ENCODE peak calls at places on chromosomes 11 and 22, in seven cellular contexts. Y is sigmoid colon, O is GM12865, T is tibial artery, J is transverse colon, Q is aorta, K is epithelial cell of esophagus. C is an unnamed sample.

GRCh38 chr11:10699072-10699471 is 5.5 kb upstream of the IRAG1 start:
- DNase-seq in O (no peak), Y (no peak), J (no peak), T (no peak), Q (no peak), K (no peak), C (no peak)

GRCh38 chr22:45211435-45211834 is 29.3 kb downstream of the KIAA0930 start:
- DNase-seq in T (no peak), O (no peak), K (no peak), Y (no peak), J (no peak), Q (peak; percentile 42), C (no peak)

GRCh38 chr22:24169439-24170058 is 11.7 kb upstream of the SUSD2 start:
- DNase-seq in Y (no peak), J (no peak), K (no peak), O (no peak), T (no peak), Q (no peak), C (no peak)

GRCh38 chr11:72405009-72405408 is 29.3 kb downstream of the CLPB start:
- DNase-seq in T (no peak), Q (no peak), J (no peak), Y (no peak), K (no peak), O (no peak), C (no peak)

GRCh38 chr22:40243891-40244290 is 66.2 kb downstream of the TNRC6B start:
- DNase-seq in Y (no peak), T (no peak), O (peak; percentile 20), Q (no peak), J (no peak), K (no peak), C (no peak)

GRCh38 chr22:31626427-31627150 is 35.4 kb downstream of the PISD start:
- DNase-seq in O (no peak), T (no peak), K (no peak), Q (no peak), J (no peak), Y (no peak), C (peak; percentile 69)

GRCh38 chr11:28822596-28822995 is 714.4 kb downstream of the METTL15 start:
- DNase-seq in J (no peak), O (no peak), K (peak; percentile 61), Y (no peak), Q (no peak), T (no peak), C (no peak)

GRCh38 chr11:45593992-45594391 is 71.4 kb downstream of the CHST1 start:
- DNase-seq in O (peak; percentile 9), K (no peak), Y (peak; percentile 39), J (no peak), T (peak; percentile 5), Q (no peak), C (no peak)

GRCh38 chr11:45213717-45214116 is 67.3 kb downstream of the PRDM11 start:
- DNase-seq in J (no peak), Q (no peak), O (no peak), T (no peak), K (no peak), Y (peak; percentile 27), C (no peak)

GRCh38 chr22:41907436-41908401 is 7.2 kb downstream of the SHISA8 start:
- DNase-seq in Q (no peak), T (no peak), O (no peak), Y (no peak), K (no peak), J (no peak), C (no peak)

GRCh38 chr11:57205046-57205671 is 23.4 kb downstream of the LRRC55 start:
- DNase-seq in Y (no peak), J (no peak), T (no peak), O (no peak), Q (no peak), K (peak; percentile 27), C (peak; percentile 28)

GRCh38 chr11:2272946-2273280 is 2.5 kb upstream of the ASCL2 start:
- DNase-seq in Q (peak; percentile 32), J (no peak), T (peak; percentile 40), Y (no peak), O (no peak), K (no peak), C (no peak)

GRCh38 chr11:876550-876949 is 33.9 kb downstream of the TSPAN4 start:
- DNase-seq in Y (no peak), T (no peak), O (no peak), J (no peak), Q (no peak), K (no peak), C (no peak)

GRCh38 chr22:40714514-40714966 is 35.3 kb downstream of the MCHR1 start:
- DNase-seq in K (peak; percentile 23), T (no peak), O (no peak), J (no peak), Q (no peak), Y (no peak), C (peak; percentile 72)

GRCh38 chr11:10770626-10771254 is 19.7 kb downstream of the CTR9 start:
- DNase-seq in J (peak; percentile 29), Y (no peak), T (no peak), Q (no peak), K (peak; percentile 51), O (peak; percentile 43), C (peak; percentile 63)

GRCh38 chr11:75896843-75897419 is 81.9 kb downstream of the UVRAG start:
- DNase-seq in J (no peak), Q (no peak), T (no peak), Y (no peak), K (peak; percentile 44), O (peak; percentile 40), C (peak; percentile 50)

GRCh38 chr22:46684706-46685105 is 53.3 kb downstream of the CERK start:
- DNase-seq in Q (no peak), O (peak; percentile 87), T (no peak), Y (no peak), K (no peak), J (peak; percentile 36), C (no peak)

GRCh38 chr11:61949169-61950034 is 749 bp upstream of the BEST1 start:
- DNase-seq in O (peak; percentile 51), Q (peak; percentile 87), K (peak; percentile 74), Y (peak; percentile 95), T (peak; percentile 91), J (peak; percentile 64), C (peak; percentile 87)

GRCh38 chr11:105073486-105074200 is 28.5 kb upstream of the CARD16 start:
- DNase-seq in O (no peak), J (no peak), Q (no peak), K (peak; percentile 46), Y (no peak), T (no peak), C (no peak)

GRCh38 chr11:111193924-111194490 is 51.5 kb upstream of the POU2AF2 start:
- DNase-seq in K (peak; percentile 30), Q (no peak), O (no peak), T (no peak), Y (no peak), J (no peak), C (no peak)

GRCh38 chr11:72724851-72725730 is 27.1 kb downstream of the ARAP1 start:
- DNase-seq in Q (peak; percentile 70), Y (peak; percentile 86), K (peak; percentile 87), J (peak; percentile 81), O (peak; percentile 92), T (peak; percentile 81), C (peak; percentile 92)

GRCh38 chr11:15981292-15981691 is 375.1 kb downstream of the SOX6 start:
- DNase-seq in Y (no peak), T (no peak), K (no peak), Q (no peak), J (no peak), O (no peak), C (no peak)
- H3K4me3 ChIP-seq in Y (no peak overlapping the region), T (no peak overlapping the region), K (no peak overlapping the region), Q (no peak overlapping the region), J (no peak overlapping the region), O (no peak overlapping the region), C (no peak overlapping the region)

GRCh38 chr11:18700872-18701271 is 2.3 kb downstream of the TMEM86A start:
- DNase-seq in Y (peak; percentile 53), Q (no peak), J (no peak), T (no peak), K (no peak), O (no peak), C (no peak)

GRCh38 chr11:18699269-18699596 is 654 bp downstream of the TMEM86A start:
- DNase-seq in Q (no peak), O (no peak), K (no peak), Y (no peak), T (no peak), J (no peak), C (no peak)

GRCh38 chr11:18700375-18700774 is 1.8 kb downstream of the TMEM86A start:
- DNase-seq in Y (peak; percentile 57), J (no peak), T (no peak), O (no peak), Q (no peak), K (peak; percentile 34), C (no peak)

GRCh38 chr11:18698341-18699268 is at the start of gene TMEM86A:
- DNase-seq in T (peak; percentile 96), J (peak; percentile 95), Q (peak; percentile 96), O (peak; percentile 80), Y (peak; percentile 97), K (peak; percentile 81), C (peak; percentile 97)

GRCh38 chr11:18699848-18700261 is 1.3 kb downstream of the TMEM86A start:
- DNase-seq in Y (peak; percentile 74), O (no peak), Q (peak; percentile 73), T (peak; percentile 74), J (no peak), K (no peak), C (no peak)
- H3K4me3 ChIP-seq in Y (peak overlapping the region; percentile 88), O (no peak overlapping the region), Q (no peak overlapping the region), T (peak overlapping the region; percentile 83), J (no peak overlapping the region), K (no peak overlapping the region), C (no peak overlapping the region)

GRCh38 chr11:119730789-119731386 is 1.9 kb upstream of the NECTIN1 start:
- DNase-seq in Y (no peak), K (no peak), J (no peak), T (no peak), Q (no peak), O (no peak), C (no peak)

GRCh38 chr11:119728651-119729580 is at the start of gene NECTIN1:
- DNase-seq in Y (peak; percentile 93), O (peak; percentile 87), T (peak; percentile 92), J (peak; percentile 91), K (peak; percentile 86), Q (peak; percentile 92), C (peak; percentile 94)

GRCh38 chr11:119728226-119728626 is 774 bp downstream of the NECTIN1 start:
- DNase-seq in O (no peak), Q (no peak), Y (no peak), T (no peak), K (no peak), J (peak; percentile 25), C (no peak)

GRCh38 chr11:119729581-119730346 is 764 bp upstream of the NECTIN1 start:
- DNase-seq in Y (peak; percentile 81), J (peak; percentile 77), Q (peak; percentile 87), O (no peak), T (peak; percentile 79), K (peak; percentile 62), C (peak; percentile 48)

DNA sequence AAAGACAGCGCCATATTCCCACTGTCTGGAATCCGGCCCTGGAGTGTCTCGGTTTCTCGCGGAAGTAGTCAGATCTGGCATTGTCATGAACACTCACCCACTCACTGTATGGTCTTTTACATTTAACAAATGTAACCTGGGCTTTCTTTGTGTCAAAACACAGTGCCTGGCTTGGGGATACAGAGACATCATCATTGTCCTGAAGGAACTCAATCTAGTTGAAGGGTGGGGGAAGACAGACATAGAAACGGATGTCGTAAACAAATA is 1.3 kb upstream of the NECTIN1 start:
- DNase-seq in K (no peak), Y (no peak), T (no peak), J (no peak), Q (no peak), O (no peak), C (no peak)
- H3K4me3 ChIP-seq in K (peak overlapping the region; percentile 99), Y (peak overlapping the region; percentile 78), T (peak overlapping the region; percentile 75), J (peak overlapping the region; percentile 65), Q (no peak overlapping the region), O (peak overlapping the region; percentile 76), C (no peak overlapping the region)

GRCh38 chr22:50269573-50270301 is 443 bp downstream of the MAPK11 start:
- DNase-seq in O (peak; percentile 67), Y (no peak), Q (no peak), T (no peak), J (no peak), K (peak; percentile 46), C (peak; percentile 53)
- H3K4me3 ChIP-seq in O (peak overlapping the region; percentile 64), Y (peak overlapping the region; percentile 54), Q (peak overlapping the region; percentile 49), T (peak overlapping the region; percentile 49), J (peak overlapping the region; percentile 33), K (peak overlapping the region; percentile 22), C (peak overlapping the region; percentile 29)